ENCODE peak calls at places on chromosomes 4 and X, in four cellular contexts. H is tibial nerve; C is CD8-positive, alpha-beta T cell; B is natural killer cell. J is an unnamed sample.

GRCh38 chrX:41086627-41086932 is 1.3 kb downstream of the USP9X start:
- DNase-seq in B (no peak), C (no peak), H (peak; percentile 12), J (no peak)

GRCh38 chr4:54315561-54315960 is 86.5 kb downstream of the PDGFRA start:
- DNase-seq in H (no peak), C (no peak), B (no peak), J (no peak)

GRCh38 chr4:158051401-158052235 is 121.2 kb downstream of the GASK1B start:
- DNase-seq in C (no peak), B (no peak), H (no peak), J (no peak)

GRCh38 chr4:751676-752075 is 46.0 kb downstream of the PCGF3 start:
- DNase-seq in C (no peak), B (no peak), H (no peak), J (no peak)

GRCh38 chrX:13778916-13779315 is 38.0 kb downstream of the GPM6B start:
- DNase-seq in H (no peak), C (no peak), B (no peak), J (no peak)

GRCh38 chr4:187207931-187208330 is 484.3 kb upstream of the FAT1 start:
- DNase-seq in H (no peak), C (no peak), B (no peak), J (no peak)

GRCh38 chrX:150688911-150689451 is 4.2 kb upstream of the MTMR1 start:
- DNase-seq in H (no peak), B (no peak), C (no peak), J (peak; percentile 17)

GRCh38 chr4:157271166-157271869 is 50.8 kb downstream of the GRIA2 start:
- DNase-seq in H (no peak), C (no peak), B (no peak), J (no peak)

GRCh38 chr4:107863850-107864371 is 39.2 kb downstream of the SGMS2 start:
- DNase-seq in H (no peak), B (no peak), C (no peak), J (no peak)

GRCh38 chrX:136931661-136932060 is 51.1 kb upstream of the RBMX start:
- DNase-seq in B (no peak), C (no peak), H (no peak), J (no peak)

GRCh38 chr4:76623217-76624060 is 188.4 kb downstream of the SHROOM3 start:
- DNase-seq in C (no peak), B (no peak), H (no peak), J (no peak)

GRCh38 chrX:33840176-33840575 is 291.9 kb downstream of the FAM47A start:
- DNase-seq in H (no peak), C (no peak), B (no peak), J (no peak)

GRCh38 chr4:40311811-40312346 is 23.3 kb upstream of the CHRNA9 start:
- DNase-seq in B (no peak), C (no peak), H (no peak), J (no peak)

GRCh38 chr4:173217727-173218126 is 49.1 kb downstream of the GALNT7 start:
- DNase-seq in H (no peak), C (no peak), B (no peak), J (no peak)

GRCh38 chrX:151871244-151871643 is 41.4 kb upstream of the MAGEA4 start:
- DNase-seq in B (no peak), C (no peak), H (no peak), J (no peak)

GRCh38 chr4:8540586-8540985 is 39.6 kb upstream of the GPR78 start:
- DNase-seq in C (no peak), H (no peak), B (no peak), J (peak; percentile 14)

GRCh38 chrX:41734530-41734929 is 10.5 kb downstream of the GPR82 start:
- DNase-seq in B (no peak), H (no peak), C (no peak), J (no peak)

GRCh38 chrX:40651620-40652223 is 4.4 kb upstream of the CXorf38 start:
- DNase-seq in C (peak; percentile 60), H (peak; percentile 48), B (peak; percentile 52), J (peak; percentile 49)

GRCh38 chr4:174764105-174764729 is 64.8 kb downstream of the GLRA3 start:
- DNase-seq in H (no peak), B (no peak), C (no peak), J (peak; percentile 41)

GRCh38 chrX:119695535-119696050 is 2.6 kb upstream of the SEPTIN6 start:
- DNase-seq in H (no peak), B (no peak), C (no peak), J (no peak)

GRCh38 chr4:150329338-150329737 is 251.1 kb downstream of the DCLK2 start:
- DNase-seq in C (no peak), B (no peak), H (no peak), J (no peak)

GRCh38 chr4:78691971-78692814 is 84.0 kb upstream of the BMP2K start:
- DNase-seq in C (no peak), B (no peak), H (no peak), J (peak; percentile 17)

GRCh38 chr4:118338518-118338917 is 14.3 kb downstream of the PRSS12 start:
- DNase-seq in B (no peak), C (no peak), H (no peak), J (no peak)
- TF ChIP-seq CTCF in B (no peak), C (no peak), H (no peak), J (no peak)

GRCh38 chr4:81745076-81745475 is 273.4 kb upstream of the RASGEF1B start:
- DNase-seq in C (no peak), H (no peak), B (no peak), J (no peak)
- TF ChIP-seq CTCF in C (no peak), H (no peak), B (no peak), J (no peak)

GRCh38 chr4:2006956-2007653 is 1.7 kb downstream of the NELFA start:
- DNase-seq in H (no peak), C (no peak), B (no peak), J (no peak)

GRCh38 chr4:2008671-2008920 is 178 bp downstream of the NELFA start:
- DNase-seq in H (no peak), B (no peak), C (no peak), J (no peak)

GRCh38 chr4:2007804-2008670 is 737 bp downstream of the NELFA start:
- DNase-seq in B (no peak), H (no peak), C (no peak), J (no peak)

GRCh38 chr4:2008921-2009650 is at the start of gene NELFA:
- DNase-seq in B (peak; percentile 96), C (peak; percentile 92), H (peak; percentile 90), J (peak; percentile 95)

GRCh38 chr4:2009651-2010233 is 968 bp upstream of the NELFA start:
- DNase-seq in C (peak; percentile 23), H (no peak), B (peak; percentile 58), J (peak; percentile 74)
- TF ChIP-seq CTCF in C (no peak), H (no peak), B (no peak), J (peak; percentile 55)

GRCh38 chrX:94831364-94831763 is 1157.4 kb downstream of the FAM133A start:
- DNase-seq in H (no peak), B (no peak), C (no peak), J (peak; percentile 1)
- TF ChIP-seq CTCF in H (peak; percentile 47), B (no peak), C (no peak), J (no peak)

GRCh38 chr4:56698329-56698728 is 17.2 kb upstream of the HOPX start:
- DNase-seq in H (no peak), B (no peak), C (no peak), J (no peak)
- TF ChIP-seq CTCF in H (no peak), B (no peak), C (no peak), J (no peak)

DNA sequence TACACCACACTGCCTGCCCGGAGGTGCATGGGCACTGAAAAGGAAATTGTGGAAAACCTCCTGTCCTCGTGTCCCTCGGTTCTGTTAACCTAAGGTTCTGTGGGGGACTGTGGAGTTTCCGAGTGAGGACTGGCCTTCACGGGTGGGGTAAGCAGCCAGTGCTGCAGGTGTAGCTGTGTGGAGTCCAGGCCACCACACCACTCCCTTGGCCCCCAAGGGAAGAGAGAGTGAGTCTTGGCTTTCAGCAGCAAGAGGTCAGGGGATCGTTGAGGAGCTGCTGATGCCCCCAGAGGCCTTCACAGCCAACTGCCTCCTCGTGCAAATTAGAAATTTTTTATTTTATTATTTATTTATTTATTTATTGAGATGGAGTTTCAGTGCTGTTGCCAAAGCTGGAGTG is 20.4 kb downstream of the BEND4 start:
- DNase-seq in C (no peak), H (no peak), B (no peak), J (no peak)
- TF ChIP-seq CTCF in C (no peak), H (no peak), B (no peak), J (no peak)

DNA sequence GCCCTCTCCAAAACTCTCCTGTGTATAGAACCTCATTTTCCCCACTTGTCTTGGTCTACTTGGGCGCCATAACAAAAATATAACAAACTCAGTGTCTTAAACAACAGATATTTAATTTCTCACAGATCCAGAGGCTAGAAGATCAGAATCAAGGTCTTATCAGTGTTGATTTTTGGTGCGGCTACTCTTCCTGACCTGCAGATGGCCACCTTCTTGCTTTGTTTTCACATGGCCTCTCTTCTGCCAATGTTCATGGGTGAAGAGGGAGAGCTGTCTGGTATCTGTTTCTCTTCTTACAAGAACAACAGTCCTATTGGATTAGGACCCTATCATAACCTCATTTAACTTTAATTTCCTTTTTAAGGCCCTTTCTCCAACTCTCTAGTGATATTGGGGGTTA is 177.3 kb downstream of the PABPC4L start:
- DNase-seq in C (no peak), B (no peak), H (no peak), J (peak; percentile 38)
- TF ChIP-seq CTCF in C (no peak), B (no peak), H (no peak), J (peak; percentile 44)

DNA sequence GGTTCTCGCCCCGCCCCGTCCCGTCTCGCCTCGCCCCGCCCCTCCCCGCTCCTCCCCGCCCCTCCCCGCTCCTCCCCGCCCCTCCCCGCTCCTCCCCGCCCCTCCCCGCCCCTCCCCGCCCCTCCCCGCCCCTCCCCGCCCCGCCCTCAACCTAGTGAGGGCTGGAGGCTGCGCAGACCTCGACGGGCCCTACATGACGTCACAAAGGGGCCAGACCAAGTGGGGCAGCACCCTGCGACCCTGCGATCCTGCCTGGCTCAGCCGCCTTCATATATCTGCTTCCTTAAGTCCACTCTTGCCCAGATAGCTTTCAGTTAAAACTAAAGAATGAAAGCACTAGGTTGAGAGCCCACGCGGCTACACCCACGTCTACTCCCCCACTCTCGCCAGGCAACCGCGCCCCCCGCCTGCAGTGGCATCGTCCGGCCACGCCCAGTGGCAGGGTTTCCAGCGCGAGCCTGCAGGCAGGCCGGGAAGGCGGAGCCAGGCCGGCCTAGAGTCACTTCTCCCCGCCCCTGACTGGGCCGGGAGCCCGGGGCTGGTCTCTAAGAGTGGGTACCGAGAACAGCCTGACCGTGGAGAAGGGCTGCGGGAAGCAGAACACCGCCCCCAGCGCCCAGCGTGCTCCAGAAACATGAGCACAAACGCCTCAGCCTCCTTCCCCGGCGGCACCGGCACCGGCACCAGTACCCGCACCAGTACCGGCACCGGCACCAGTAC is 1.5 kb upstream of the MAOA start:
- DNase-seq in C (peak; percentile 79), H (peak; percentile 89), B (peak; percentile 73), J (peak; percentile 92)
- TF ChIP-seq CTCF in C (no peak), H (peak; percentile 25), B (no peak), J (no peak)

GRCh38 chr4:120156115-120156718 is 89.6 kb upstream of the MAD2L1 start:
- DNase-seq in B (no peak), H (no peak), C (no peak), J (peak; percentile 56)
- TF ChIP-seq CTCF in B (peak; percentile 73), H (peak; percentile 70), C (peak; percentile 74), J (peak; percentile 28)

J was measured in Caco-2.